ENCODE peak calls at places on chromosomes 11 and 22, in four cellular contexts. E, B, Q and D are unnamed samples.

GRCh38 chr22:26479792-26480610 is 3.6 kb downstream of the HPS4 start:
- DNase-seq in Q (no peak), B (no peak), E (no peak), D (no peak)

GRCh38 chr22:44968736-44969135 is 41.1 kb downstream of the PHF21B start:
- DNase-seq in Q (no peak), B (no peak), E (no peak), D (no peak)

GRCh38 chr11:130480166-130480565 is 31.7 kb downstream of the ADAMTS15 start:
- DNase-seq in Q (no peak), B (no peak), E (no peak), D (peak; percentile 5)

GRCh38 chr22:36506637-36507517 is at the start of gene FOXRED2:
- DNase-seq in Q (peak; percentile 95), E (peak; percentile 91), B (peak; percentile 59), D (peak; percentile 79)

GRCh38 chr11:79174045-79175008 is 266.5 kb downstream of the TENM4 start:
- DNase-seq in Q (no peak), B (no peak), E (no peak), D (no peak)

GRCh38 chr11:106105986-106106385 is 28.5 kb downstream of the AASDHPPT start:
- DNase-seq in E (no peak), Q (no peak), B (no peak), D (no peak)

GRCh38 chr11:2590951-2591754 is 108.6 kb downstream of the KCNQ1OT1 start:
- DNase-seq in Q (peak; percentile 50), E (peak; percentile 5), B (no peak), D (no peak)

GRCh38 chr22:50289942-50290630 is 17.4 kb downstream of the PLXNB2 start:
- DNase-seq in B (no peak), E (no peak), Q (no peak), D (no peak)

GRCh38 chr11:116500833-116501622 is 271.8 kb downstream of the BUD13 start:
- DNase-seq in Q (no peak), B (no peak), E (no peak), D (no peak)

GRCh38 chr11:94885581-94885980 is 87.8 kb downstream of the CWC15 start:
- DNase-seq in B (no peak), E (no peak), Q (no peak), D (no peak)

GRCh38 chr22:37808294-37808657 is 542 bp downstream of the GCAT start:
- DNase-seq in Q (no peak), E (no peak), B (no peak), D (no peak)

GRCh38 chr22:17137861-17138425 is 16.8 kb upstream of the TMEM121B start:
- DNase-seq in B (no peak), Q (no peak), E (no peak), D (no peak)

GRCh38 chr11:116404143-116404800 is 368.5 kb downstream of the BUD13 start:
- DNase-seq in B (no peak), Q (no peak), E (no peak), D (no peak)

GRCh38 chr11:18698341-18699268 is at the start of gene TMEM86A:
- DNase-seq in B (peak; percentile 74), Q (peak; percentile 97), E (peak; percentile 93), D (peak; percentile 72)

GRCh38 chr22:26887456-26887855 is 230.1 kb downstream of the MIAT start:
- DNase-seq in E (no peak), Q (no peak), B (no peak), D (peak; percentile 92)

GRCh38 chr11:85742348-85742747 is 56.4 kb upstream of the CCDC89 start:
- DNase-seq in Q (no peak), E (no peak), B (no peak), D (no peak)

GRCh38 chr22:35601743-35602633 is 15.1 kb downstream of the MB start:
- DNase-seq in B (no peak), E (peak; percentile 70), Q (no peak), D (no peak)

GRCh38 chr11:121800704-121801516 is 315.1 kb downstream of the BLID start:
- DNase-seq in Q (no peak), B (no peak), E (no peak), D (no peak)

GRCh38 chr22:49549256-49549655 is 278.4 kb downstream of the BRD1 start:
- DNase-seq in Q (peak; percentile 30), B (no peak), E (no peak), D (no peak)

GRCh38 chr11:71563401-71563800 is 2.0 kb upstream of the KRTAP5-10 start:
- DNase-seq in B (no peak), E (no peak), Q (no peak), D (no peak)

GRCh38 chr11:82995276-82995675 is 76.4 kb downstream of the RAB30 start:
- DNase-seq in E (no peak), Q (no peak), B (no peak), D (no peak)

GRCh38 chr11:68379216-68379615 is 66.8 kb downstream of the LRP5 start:
- DNase-seq in E (no peak), B (no peak), Q (no peak), D (no peak)

GRCh38 chr11:104124979-104125378 is 39.0 kb downstream of the PDGFD start:
- DNase-seq in E (no peak), Q (no peak), B (no peak), D (no peak)

GRCh38 chr11:126416542-126417090 is 61.1 kb downstream of the ST3GAL4 start:
- DNase-seq in Q (peak; percentile 96), B (peak; percentile 63), E (peak; percentile 91), D (no peak)

GRCh38 chr11:8080069-8080670 is 841 bp upstream of the TUB start:
- DNase-seq in Q (no peak), E (no peak), B (no peak), D (no peak)

GRCh38 chr11:102486584-102486983 is 34.0 kb upstream of the TMEM123 start:
- DNase-seq in Q (no peak), E (no peak), B (no peak), D (no peak)

GRCh38 chr11:1568451-1568911 is 3.6 kb downstream of the DUSP8 start:
- DNase-seq in Q (peak; percentile 74), E (no peak), B (no peak), D (no peak)

GRCh38 chr11:134120143-134120850 is 51.4 kb downstream of the JAM3 start:
- DNase-seq in B (no peak), E (peak; percentile 35), Q (peak; percentile 85), D (no peak)

GRCh38 chr11:69075421-69076128 is 26.8 kb downstream of the TPCN2 start:
- DNase-seq in B (peak; percentile 51), E (peak; percentile 85), Q (peak; percentile 92), D (peak; percentile 100)

GRCh38 chr11:19018901-19019300 is 41.6 kb downstream of the MRGPRX2 start:
- DNase-seq in Q (no peak), B (no peak), E (no peak), D (no peak)

GRCh38 chr11:92424281-92424680 is 199.7 kb downstream of the FAT3 start:
- DNase-seq in Q (no peak), E (no peak), B (no peak), D (no peak)

GRCh38 chr11:114890076-114890475 is 211.7 kb downstream of the NXPE2 start:
- DNase-seq in B (no peak), Q (no peak), E (no peak), D (no peak)

GRCh38 chr11:59859695-59860094 is 6.6 kb downstream of the TCN1 start:
- DNase-seq in B (no peak), Q (no peak), E (no peak), D (no peak)

GRCh38 chr11:14308114-14308896 is 50.7 kb downstream of the RRAS2 start:
- DNase-seq in Q (no peak), E (no peak), B (no peak), D (peak; percentile 40)

GRCh38 chr22:46708766-46709330 is 29.2 kb downstream of the CERK start:
- DNase-seq in E (no peak), B (no peak), Q (no peak), D (no peak)
- H3K36me3 ChIP-seq in E (peaks cover 3% of the 10 kb centered on the region), B (peaks cover 61% of the 10 kb centered on the region), Q (peaks cover 9% of the 10 kb centered on the region), D (peaks cover 88% of the 10 kb centered on the region)

DNA sequence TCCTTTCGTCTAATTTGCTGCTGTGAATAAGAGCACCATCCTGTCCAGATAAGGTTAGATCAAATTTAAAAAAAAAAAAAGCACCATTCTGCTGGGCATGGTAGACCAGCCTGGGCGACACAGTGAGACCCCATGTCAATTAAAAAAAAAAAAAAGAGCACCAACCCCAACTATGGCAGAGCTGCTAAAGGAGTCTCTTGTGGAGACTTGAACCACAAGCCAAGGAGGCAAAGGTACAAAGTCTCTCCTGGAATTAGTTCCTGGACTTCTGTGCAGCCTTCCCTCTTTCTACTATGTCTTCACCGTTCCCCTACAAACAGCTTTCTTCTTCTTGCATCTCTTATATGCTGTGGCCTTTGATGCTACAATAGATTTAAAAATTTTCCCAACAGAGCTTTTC is 1.3 kb downstream of the PIK3C2A start:
- DNase-seq in Q (no peak), B (no peak), E (no peak), D (no peak)
- H3K27ac ChIP-seq in Q (no peak overlapping the region), B (peak overlapping the region; percentile 89), E (peak overlapping the region; percentile 88), D (no peak overlapping the region)

DNA sequence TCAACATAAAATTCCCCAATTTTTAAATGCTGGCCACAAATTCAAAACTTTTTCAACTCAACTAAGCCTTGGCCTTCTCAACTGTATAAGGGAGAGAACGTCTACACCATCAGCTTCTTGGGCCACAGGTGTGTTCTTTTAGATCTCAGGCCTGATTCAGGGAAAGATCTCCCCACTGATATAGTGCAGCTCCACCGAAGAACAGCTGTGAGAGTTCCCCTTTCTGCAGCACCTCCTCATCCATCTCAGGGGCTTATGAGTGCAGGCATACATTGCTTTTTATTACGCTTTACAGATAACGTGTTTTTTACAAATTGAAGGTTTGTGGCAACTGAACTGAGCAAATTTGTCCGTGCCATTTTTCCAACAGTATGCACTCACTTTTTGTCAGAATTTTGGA is 8.0 kb upstream of the CD82 start:
- DNase-seq in B (no peak), Q (no peak), E (no peak), D (no peak)
- H3K4me1 ChIP-seq in B (peaks cover 7% of the 10 kb centered on the region), Q (no peaks in the 10 kb centered on the region), E (peaks cover 4% of the 10 kb centered on the region), D (no peaks in the 10 kb centered on the region)

GRCh38 chr11:118383657-118384056 is 17.7 kb upstream of the ATP5MG start:
- DNase-seq in B (no peak), Q (no peak), E (no peak), D (no peak)
- H3K36me3 ChIP-seq in B (peaks cover 86% of the 10 kb centered on the region), Q (peaks cover 15% of the 10 kb centered on the region), E (peaks cover 29% of the 10 kb centered on the region), D (peaks cover 34% of the 10 kb centered on the region)

GRCh38 chr22:42273855-42274451 is 3.5 kb upstream of the TCF20 start:
- DNase-seq in E (no peak), B (no peak), Q (no peak), D (no peak)

GRCh38 chr22:42277232-42277753 is 6.8 kb upstream of the TCF20 start:
- DNase-seq in Q (no peak), B (no peak), E (no peak), D (no peak)

GRCh38 chr22:42277988-42278776 is 7.7 kb upstream of the TCF20 start:
- DNase-seq in Q (no peak), E (no peak), B (no peak), D (no peak)

GRCh38 chr22:42275176-42275575 is 4.7 kb upstream of the TCF20 start:
- DNase-seq in B (no peak), Q (peak; percentile 52), E (no peak), D (no peak)

DNA sequence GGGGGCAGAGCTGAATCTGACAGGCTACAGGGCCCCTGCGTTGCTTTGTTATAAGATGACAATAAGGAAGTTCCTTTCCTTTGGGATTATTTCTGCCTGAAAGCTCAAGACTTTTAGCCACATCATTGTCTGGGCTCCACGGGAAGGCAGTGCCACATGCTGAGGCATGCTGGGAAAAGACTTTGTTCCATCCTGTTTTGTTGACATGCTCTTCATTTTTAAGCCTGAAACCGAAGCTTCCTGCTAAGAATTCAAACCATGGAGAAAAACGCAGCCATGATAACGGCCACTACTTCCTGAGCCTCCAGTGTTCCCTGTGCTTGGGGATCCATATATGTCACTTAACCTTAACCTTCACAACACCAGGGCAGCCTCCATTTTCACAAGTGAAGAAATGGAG is 5.5 kb upstream of the TCF20 start:
- DNase-seq in B (no peak), E (no peak), Q (no peak), D (no peak)
- H3K27ac ChIP-seq in B (no peak overlapping the region), E (no peak overlapping the region), Q (no peak overlapping the region), D (no peak overlapping the region)